ENCODE peak calls at places on chromosomes 13 and 19, in nine cellular contexts. N, G, C, Y, M, D, B, F and R are unnamed samples.

GRCh38 chr19:46466536-46467199 is 4.7 kb downstream of the PNMA8A start:
- DNase-seq in Y (peak; percentile 73), F (no peak), B (peak; percentile 75), N (no peak), G (peak; percentile 97), D (peak; percentile 84), C (peak; percentile 81), M (peak; percentile 69), R (peak; percentile 70)

GRCh38 chr13:113152894-113153809 is 5.3 kb upstream of the PROZ start:
- DNase-seq in Y (peak; percentile 18), M (no peak), C (peak; percentile 76), N (peak; percentile 66), D (peak; percentile 89), B (peak; percentile 36), F (peak; percentile 71), G (no peak), R (no peak)

GRCh38 chr13:93411281-93411680 is 184.7 kb downstream of the GPC6 start:
- DNase-seq in G (no peak), N (no peak), B (no peak), C (no peak), F (no peak), M (no peak), Y (no peak), D (no peak), R (no peak)

GRCh38 chr13:62512194-62513141 is 1096.8 kb upstream of the PCDH20 start:
- DNase-seq in B (peak; percentile 0), M (no peak), F (peak; percentile 53), G (no peak), Y (peak; percentile 58), C (peak; percentile 58), D (peak; percentile 37), N (no peak), R (peak; percentile 1)

GRCh38 chr13:33782631-33783030 is 35.3 kb upstream of the RFC3 start:
- DNase-seq in N (no peak), G (no peak), C (no peak), D (no peak), M (no peak), F (no peak), Y (no peak), B (no peak), R (no peak)

GRCh38 chr19:22422220-22422619 is at the start of gene ZNF98:
- DNase-seq in D (no peak), M (no peak), C (peak; percentile 69), B (no peak), G (no peak), N (no peak), Y (no peak), F (no peak), R (no peak)

GRCh38 chr13:73981595-73981994 is 152.6 kb downstream of the KLF12 start:
- DNase-seq in Y (no peak), C (no peak), B (no peak), M (no peak), G (no peak), D (no peak), N (no peak), F (no peak), R (no peak)

GRCh38 chr19:3463039-3463958 is 17.0 kb downstream of the SMIM24 start:
- DNase-seq in M (no peak), D (no peak), Y (no peak), B (no peak), G (no peak), F (peak; percentile 40), C (no peak), N (no peak), R (no peak)

GRCh38 chr19:344625-345319 is at the start of gene MIER2:
- DNase-seq in M (peak; percentile 89), F (peak; percentile 92), N (peak; percentile 82), Y (peak; percentile 71), D (peak; percentile 94), G (peak; percentile 64), B (peak; percentile 71), C (peak; percentile 91), R (peak; percentile 95)

GRCh38 chr19:8451885-8452284 is 7.1 kb downstream of the HNRNPM start:
- DNase-seq in Y (peak; percentile 96), M (no peak), D (no peak), B (peak; percentile 30), G (peak; percentile 88), N (no peak), F (peak; percentile 44), C (no peak), R (peak; percentile 78)

GRCh38 chr13:90270231-90270630 is 1077.3 kb upstream of the MIR17HG start:
- DNase-seq in G (no peak), C (no peak), M (no peak), F (no peak), D (no peak), N (no peak), Y (no peak), B (no peak), R (no peak)

GRCh38 chr19:10270616-10271394 is at the start of gene ICAM1:
- DNase-seq in M (peak; percentile 90), G (peak; percentile 33), C (peak; percentile 87), D (peak; percentile 96), N (peak; percentile 92), B (peak; percentile 39), Y (peak; percentile 70), F (peak; percentile 84), R (peak; percentile 45)

GRCh38 chr19:13005253-13005652 is 10.0 kb downstream of the NFIX start:
- DNase-seq in B (no peak), D (no peak), N (no peak), Y (no peak), F (no peak), C (no peak), M (no peak), G (no peak), R (no peak)

GRCh38 chr19:13005861-13006370 is 10.6 kb downstream of the NFIX start:
- DNase-seq in F (no peak), C (no peak), Y (no peak), N (no peak), M (no peak), G (no peak), D (no peak), B (no peak), R (no peak)

GRCh38 chr19:13008926-13009787 is 13.9 kb downstream of the NFIX start:
- DNase-seq in N (no peak), M (no peak), B (no peak), G (peak; percentile 51), C (peak; percentile 61), Y (peak; percentile 43), F (no peak), D (no peak), R (no peak)

GRCh38 chr19:13006431-13007281 is 11.4 kb downstream of the NFIX start:
- DNase-seq in G (no peak), Y (no peak), B (no peak), D (no peak), N (no peak), M (peak; percentile 87), F (no peak), C (peak; percentile 80), R (no peak)

GRCh38 chr19:13007292-13008045 is 12.2 kb downstream of the NFIX start:
- DNase-seq in C (peak; percentile 82), B (no peak), F (no peak), N (peak; percentile 89), G (peak; percentile 50), Y (no peak), M (peak; percentile 93), D (no peak), R (no peak)
- H3K27ac ChIP-seq in C (peak overlapping the region; percentile 95), B (no peak overlapping the region), F (no peak overlapping the region), N (peak overlapping the region; percentile 77), G (peak overlapping the region; percentile 8), Y (no peak overlapping the region), M (peak overlapping the region; percentile 88), D (no peak overlapping the region), R (peak overlapping the region; percentile 98)

DNA sequence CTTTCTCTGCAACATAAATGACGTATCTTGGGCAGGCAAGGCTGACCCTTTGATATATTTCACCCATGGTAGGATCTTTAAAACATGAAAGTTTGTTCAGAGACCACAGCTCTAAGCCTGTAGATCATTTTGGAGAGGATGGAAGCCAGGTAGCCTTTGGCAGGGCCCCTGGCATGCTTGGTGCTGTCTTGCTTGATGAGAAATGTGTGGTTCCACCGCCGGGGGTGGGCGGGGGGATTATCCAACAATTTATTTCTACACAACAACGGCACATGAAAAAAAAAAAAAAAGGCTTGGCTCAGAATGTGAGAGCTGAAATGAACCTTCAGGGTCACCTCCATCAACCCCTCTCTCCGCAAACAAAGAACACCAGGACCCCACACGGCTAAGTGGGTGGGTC is 112.9 kb upstream of the MBNL2 start:
- DNase-seq in G (no peak), B (no peak), M (no peak), Y (no peak), D (no peak), C (no peak), N (no peak), F (no peak), R (no peak)
- H3K27ac ChIP-seq in G (no peak overlapping the region), B (no peak overlapping the region), M (peak overlapping the region; percentile 64), Y (no peak overlapping the region), D (no peak overlapping the region), C (peak overlapping the region; percentile 69), N (peak overlapping the region; percentile 20), F (no peak overlapping the region), R (no peak overlapping the region)

DNA sequence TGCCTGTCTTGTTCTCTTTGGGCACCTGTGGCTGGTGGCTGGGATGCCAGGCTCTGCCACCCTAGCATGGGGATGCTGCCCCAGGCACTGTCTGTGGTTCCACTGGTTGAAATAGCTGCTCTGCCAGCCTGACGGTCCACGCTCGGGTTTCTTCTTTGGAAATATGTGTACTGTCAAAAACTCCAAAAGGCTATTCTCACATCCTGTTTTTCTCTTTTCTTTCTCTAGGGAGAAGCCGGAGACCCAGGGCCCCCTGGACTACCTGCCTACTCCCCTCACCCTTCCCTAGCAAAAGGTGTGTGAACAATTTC is 115.0 kb downstream of the RAB20 start:
- DNase-seq in F (no peak), B (no peak), C (peak; percentile 57), N (no peak), D (no peak), G (no peak), Y (peak; percentile 36), M (peak; percentile 31), R (no peak)
- H3K27ac ChIP-seq in F (no peak overlapping the region), B (no peak overlapping the region), C (peak overlapping the region; percentile 43), N (no peak overlapping the region), D (no peak overlapping the region), G (no peak overlapping the region), Y (no peak overlapping the region), M (peak overlapping the region; percentile 38), R (no peak overlapping the region)

GRCh38 chr13:20977394-20977793 is 74.8 kb upstream of the XPO4 start:
- DNase-seq in Y (no peak), F (no peak), N (no peak), D (no peak), G (no peak), C (no peak), M (no peak), B (no peak), R (no peak)

GRCh38 chr13:20972731-20973130 is 70.2 kb upstream of the XPO4 start:
- DNase-seq in M (no peak), D (no peak), G (no peak), Y (no peak), C (no peak), F (no peak), N (no peak), B (no peak), R (no peak)

GRCh38 chr13:20980420-20980819 is 77.9 kb upstream of the XPO4 start:
- DNase-seq in Y (no peak), M (no peak), F (no peak), C (no peak), G (no peak), N (no peak), D (no peak), B (no peak), R (no peak)

GRCh38 chr13:20973886-20974285 is 71.3 kb upstream of the XPO4 start:
- DNase-seq in F (no peak), C (no peak), D (no peak), Y (no peak), G (no peak), N (no peak), M (no peak), B (no peak), R (no peak)

GRCh38 chr13:20974981-20975585 is 72.5 kb upstream of the XPO4 start:
- DNase-seq in M (no peak), G (no peak), N (peak; percentile 35), B (no peak), D (no peak), Y (no peak), F (no peak), C (no peak), R (no peak)
- H3K27ac ChIP-seq in M (no peak overlapping the region), G (no peak overlapping the region), N (no peak overlapping the region), B (no peak overlapping the region), D (no peak overlapping the region), Y (no peak overlapping the region), F (no peak overlapping the region), C (no peak overlapping the region), R (no peak overlapping the region)